ENCODE peak calls at places on chromosomes 3 and 15, in four cellular contexts. X is spleen, N is esophagus squamous epithelium, Z is sigmoid colon. V is an unnamed sample. For H3K27me3 and H3K9me3, the result is how much of the 10 kb centered on the place peaks cover.

GRCh38 chr3:149061776-149062175 is 24.6 kb downstream of the HLTF start:
- DNase-seq in X (no peak), N (no peak), Z (no peak), V (no peak)

GRCh38 chr15:25691544-25692430 is 171.3 kb downstream of the ATP10A start:
- DNase-seq in X (peak), N (no peak), Z (peak), V (no peak)

GRCh38 chr15:70569718-70570231 is 193.6 kb downstream of the UACA start:
- DNase-seq in X (no peak), N (no peak), Z (no peak), V (peak)

GRCh38 chr3:183185696-183186095 is 23.2 kb upstream of the LAMP3 start:
- DNase-seq in X (no peak), N (no peak), Z (no peak), V (no peak)

GRCh38 chr15:92068121-92068520 is 214.6 kb downstream of the SLCO3A1 start:
- DNase-seq in X (no peak), N (no peak), Z (no peak), V (no peak)

GRCh38 chr3:30607032-30607833 is 832 bp downstream of the TGFBR2 start:
- DNase-seq in X (peak), N (peak), Z (peak), V (no peak)

GRCh38 chr15:35925634-35926380 is 379.8 kb upstream of the DPH6 start:
- DNase-seq in X (no peak), N (no peak), Z (no peak), V (no peak)

GRCh38 chr3:159260049-159260662 is 458.3 kb downstream of the MFSD1 start:
- DNase-seq in X (no peak), N (no peak), Z (no peak), V (no peak)

GRCh38 chr3:42213417-42213816 is 52.6 kb downstream of the CCK start:
- DNase-seq in X (peak), N (no peak), Z (no peak), V (no peak)

GRCh38 chr15:94177112-94177511 is 54.2 kb upstream of the MCTP2 start:
- DNase-seq in X (no peak), N (no peak), Z (no peak), V (no peak)
- H3K27me3 ChIP-seq in X (under half), N (under half), Z (under half), V (under half)

DNA sequence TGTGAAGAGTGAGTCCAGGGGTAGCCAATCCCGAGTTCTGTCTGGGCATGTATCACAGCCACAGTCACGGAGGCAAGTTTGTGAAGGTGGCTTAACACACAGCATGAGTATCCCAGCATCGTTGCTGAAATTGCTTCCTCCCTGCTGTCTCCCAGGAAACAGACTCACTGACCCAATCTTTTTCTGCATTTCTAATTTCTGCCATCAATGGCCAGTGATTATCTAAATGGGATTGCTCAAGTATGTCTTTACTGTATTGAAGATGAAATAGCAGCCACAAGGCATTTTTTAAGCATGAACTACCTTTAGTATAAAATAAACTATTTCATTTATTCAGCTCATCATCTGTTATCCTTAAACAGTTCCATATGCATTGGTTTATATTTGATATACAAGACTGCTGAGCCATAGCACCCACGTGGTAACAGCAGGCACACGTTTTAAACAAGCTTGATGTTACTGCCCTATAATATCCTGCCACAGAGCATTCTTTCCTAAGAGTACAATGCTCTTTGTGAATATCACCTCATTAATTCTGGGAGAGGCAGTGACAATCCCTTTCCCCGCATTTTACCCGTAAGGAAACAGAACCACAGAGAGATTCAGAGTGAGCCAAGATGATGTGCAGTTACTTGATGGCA is 276.6 kb upstream of the THBS1 start:
- DNase-seq in X (no peak), N (no peak), Z (no peak), V (no peak)
- H3K9me3 ChIP-seq in X (under half), N (under half), Z (under half), V (under half)

GRCh38 chr3:67940200-67940952 is 286.0 kb upstream of the SUCLG2 start:
- DNase-seq in X (no peak), N (no peak), Z (no peak), V (peak)
- TF ChIP-seq CTCF in X (no peak), N (no peak), Z (no peak), V (peak)

GRCh38 chr15:88714782-88715372 is 76.1 kb downstream of the ISG20 start:
- DNase-seq in X (no peak), N (no peak), Z (no peak), V (no peak)

GRCh38 chr15:88719654-88720053 is 80.8 kb downstream of the ISG20 start:
- DNase-seq in X (no peak), N (no peak), Z (no peak), V (peak)

GRCh38 chr15:88717342-88718017 is 78.7 kb downstream of the ISG20 start:
- DNase-seq in X (no peak), N (no peak), Z (no peak), V (no peak)

GRCh38 chr15:88716543-88717341 is 77.9 kb downstream of the ISG20 start:
- DNase-seq in X (no peak), N (no peak), Z (no peak), V (no peak)

GRCh38 chr15:88718731-88719130 is 79.9 kb downstream of the ISG20 start:
- DNase-seq in X (no peak), N (no peak), Z (no peak), V (peak)
- H3K27me3 ChIP-seq in X (under half), N (half or more), Z (under half), V (under half)

GRCh38 chr15:83714888-83715287 is 61.0 kb downstream of the ADAMTSL3 start:
- DNase-seq in X (no peak), N (no peak), Z (no peak), V (no peak)
- H3K9me3 ChIP-seq in X (under half), N (under half), Z (under half), V (under half)

GRCh38 chr3:115381931-115382330 is 234.8 kb upstream of the ZBTB20 start:
- DNase-seq in X (no peak), N (no peak), Z (no peak), V (no peak)

GRCh38 chr3:115381573-115381912 is 234.5 kb upstream of the ZBTB20 start:
- DNase-seq in X (no peak), N (no peak), Z (no peak), V (no peak)

GRCh38 chr3:115386347-115386746 is 237.0 kb upstream of the GAP43 start:
- DNase-seq in X (no peak), N (no peak), Z (no peak), V (no peak)

GRCh38 chr3:115385935-115386334 is 237.4 kb upstream of the GAP43 start:
- DNase-seq in X (no peak), N (no peak), Z (no peak), V (no peak)

DNA sequence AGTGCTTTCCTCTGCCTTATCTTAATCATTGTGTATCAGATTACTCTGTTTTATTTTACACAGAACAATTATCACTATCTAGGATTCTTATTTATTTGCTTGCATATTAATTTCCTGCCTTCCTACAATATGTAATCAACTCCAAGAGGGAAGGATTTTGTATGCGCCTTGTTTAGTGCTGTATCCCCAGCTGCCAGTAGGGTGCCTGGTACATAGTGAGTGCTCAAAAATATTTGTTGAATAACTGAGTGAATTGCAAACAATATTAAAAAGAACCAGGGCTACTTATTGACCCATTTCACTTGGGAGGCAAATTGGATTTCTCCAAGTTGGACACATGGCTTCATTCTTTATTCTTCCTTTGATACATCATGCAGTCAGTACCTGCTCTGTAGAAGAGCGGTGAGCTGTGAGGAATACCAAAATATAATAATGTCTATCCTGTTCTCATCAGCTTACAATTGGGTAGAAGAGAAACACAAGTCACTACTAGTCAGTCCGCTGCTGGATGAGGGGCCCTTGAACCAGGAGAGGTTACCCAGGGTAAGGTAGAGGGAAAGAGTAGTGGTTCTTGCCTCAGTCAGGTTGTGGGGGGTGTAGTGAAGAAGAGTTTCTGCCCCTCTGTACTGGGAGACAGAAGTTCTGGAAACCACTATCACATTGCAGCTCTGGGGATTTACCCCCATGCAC is 233.9 kb upstream of the ZBTB20 start:
- DNase-seq in X (no peak), N (no peak), Z (no peak), V (no peak)
- TF ChIP-seq CTCF in X (no peak), N (no peak), Z (no peak), V (peak)

V was measured in ascending aorta.